ENCODE peak calls at places on chromosomes 6 and 20, in five cellular contexts. M is endothelial cell of umbilical vein, G is stomach, L is kidney epithelial cell, Z is GM12865. X is an unnamed sample.
A peak's percentile ranks its signal among the peaks of the same experiment; 100 is the strongest.

GRCh38 chr6:41713650-41714291 is 21.6 kb downstream of the TFEB start:
- DNase-seq in Z (peak; percentile 90), L (no peak), G (peak; percentile 62), M (no peak), X (no peak)

GRCh38 chr20:6583134-6583738 is 184.2 kb upstream of the BMP2 start:
- DNase-seq in M (peak; percentile 78), L (no peak), G (peak; percentile 49), Z (peak; percentile 43), X (peak; percentile 78)

GRCh38 chr6:109139109-109139508 is 43.8 kb downstream of the CEP57L1 start:
- DNase-seq in Z (no peak), M (no peak), G (no peak), L (no peak), X (peak; percentile 45)

GRCh38 chr6:145789443-145789842 is 25.2 kb downstream of the FBXO30 start:
- DNase-seq in G (no peak), Z (no peak), M (no peak), L (no peak), X (peak; percentile 49)

GRCh38 chr6:16799279-16800193 is 38.3 kb upstream of the ATXN1 start:
- DNase-seq in L (no peak), M (peak; percentile 7), G (no peak), Z (no peak), X (peak; percentile 58)

GRCh38 chr6:132202569-132202968 is 198.7 kb downstream of the MOXD1 start:
- DNase-seq in M (peak; percentile 20), L (peak; percentile 23), G (no peak), Z (no peak), X (peak; percentile 82)

GRCh38 chr20:63551068-63551467 is 2.9 kb upstream of the FNDC11 start:
- DNase-seq in Z (no peak), G (no peak), L (no peak), M (no peak), X (peak; percentile 35)

GRCh38 chr6:13229205-13230085 is 98.9 kb downstream of the TBC1D7 start:
- DNase-seq in G (no peak), M (no peak), Z (peak; percentile 87), L (no peak), X (peak; percentile 31)

GRCh38 chr6:132648356-132648755 is 10.6 kb downstream of the TAAR1 start:
- DNase-seq in Z (peak; percentile 74), G (no peak), M (peak; percentile 27), L (peak; percentile 23), X (peak; percentile 58)

GRCh38 chr20:63619086-63619485 is 7.8 kb downstream of the GMEB2 start:
- DNase-seq in M (no peak), L (no peak), Z (no peak), G (no peak), X (no peak)

GRCh38 chr6:153489479-153489878 is 358.4 kb upstream of the RGS17 start:
- DNase-seq in M (no peak), Z (no peak), L (no peak), G (no peak), X (no peak)

GRCh38 chr6:153488267-153488666 is 357.2 kb upstream of the RGS17 start:
- DNase-seq in L (no peak), G (no peak), Z (no peak), M (no peak), X (no peak)

GRCh38 chr6:153485072-153485471 is 354.0 kb upstream of the RGS17 start:
- DNase-seq in M (no peak), Z (no peak), L (no peak), G (no peak), X (no peak)

GRCh38 chr6:153484056-153484455 is 353.0 kb upstream of the RGS17 start:
- DNase-seq in Z (no peak), M (no peak), G (no peak), L (no peak), X (no peak)
- H3K4me3 ChIP-seq in Z (no peak overlapping the region), M (no peak overlapping the region), G (no peak overlapping the region), L (no peak overlapping the region), X (no peak overlapping the region)

GRCh38 chr6:18155864-18156396 is 708 bp downstream of the KDM1B start:
- DNase-seq in L (no peak), G (peak; percentile 82), Z (peak; percentile 86), M (peak; percentile 40), X (peak; percentile 37)
- TF ChIP-seq CTCF in L (peak; percentile 54), G (peak; percentile 31), Z (no peak), M (peak; percentile 35), X (peak; percentile 35)

GRCh38 chr6:35496851-35497570 is at the start of gene TEAD3:
- DNase-seq in Z (peak; percentile 31), M (no peak), L (no peak), G (peak; percentile 69), X (peak; percentile 71)

GRCh38 chr6:35495258-35496035 is 1.4 kb downstream of the TEAD3 start:
- DNase-seq in Z (no peak), G (no peak), L (no peak), M (no peak), X (no peak)

GRCh38 chr6:35497571-35498406 is 910 bp upstream of the TEAD3 start:
- DNase-seq in Z (no peak), G (peak; percentile 56), L (no peak), M (peak; percentile 46), X (peak; percentile 86)

GRCh38 chr6:35494161-35494563 is 2.7 kb downstream of the TEAD3 start:
- DNase-seq in L (no peak), G (no peak), M (peak; percentile 30), Z (no peak), X (peak; percentile 56)

GRCh38 chr6:35496036-35496850 is 636 bp downstream of the TEAD3 start:
- DNase-seq in Z (no peak), M (no peak), L (no peak), G (peak; percentile 54), X (no peak)
- H3K4me3 ChIP-seq in Z (peak overlapping the region; percentile 35), M (peak overlapping the region; percentile 30), L (peak overlapping the region; percentile 59), G (peak overlapping the region; percentile 88), X (peak overlapping the region; percentile 65)

DNA sequence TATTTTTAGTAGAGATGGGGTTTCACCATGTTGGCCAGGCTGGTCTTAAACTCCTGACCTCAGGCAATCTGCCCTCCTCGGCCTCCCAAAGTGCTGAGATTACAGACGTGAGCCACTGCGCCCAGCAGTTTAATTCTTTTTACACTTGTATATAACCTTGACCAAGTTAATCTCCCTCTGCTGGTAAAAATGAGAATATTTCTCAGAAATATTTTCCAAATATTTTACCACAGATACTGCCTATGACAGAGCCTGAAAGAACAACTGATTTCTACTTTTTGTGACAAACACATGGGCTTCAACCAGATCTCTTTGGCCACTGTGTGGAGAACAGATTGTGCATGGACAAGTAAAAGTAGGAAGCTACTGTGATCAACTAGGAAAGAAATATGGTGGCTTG is 21.2 kb upstream of the NHSL1 start:
- DNase-seq in M (peak; percentile 34), Z (peak; percentile 21), L (no peak), G (no peak), X (peak; percentile 55)
- TF ChIP-seq CTCF in M (no peak), Z (no peak), L (peak; percentile 15), G (peak; percentile 32), X (peak; percentile 33)

GRCh38 chr6:157685596-157686280 is 137.3 kb upstream of the SNX9 start:
- DNase-seq in L (no peak), M (no peak), Z (no peak), G (no peak), X (no peak)

GRCh38 chr6:157690441-157691210 is 132.4 kb upstream of the SNX9 start:
- DNase-seq in L (no peak), M (no peak), Z (no peak), G (no peak), X (no peak)

GRCh38 chr6:157689875-157690274 is 133.2 kb upstream of the SNX9 start:
- DNase-seq in Z (no peak), G (no peak), M (no peak), L (no peak), X (no peak)

GRCh38 chr6:157688960-157689599 is 134.0 kb upstream of the SNX9 start:
- DNase-seq in M (peak; percentile 30), G (peak; percentile 65), Z (no peak), L (no peak), X (peak; percentile 52)

GRCh38 chr6:157688275-157688959 is 134.6 kb upstream of the SNX9 start:
- DNase-seq in G (no peak), M (no peak), Z (no peak), L (no peak), X (no peak)
- H3K4me3 ChIP-seq in G (peak overlapping the region; percentile 19), M (no peak overlapping the region), Z (no peak overlapping the region), L (no peak overlapping the region), X (no peak overlapping the region)

GRCh38 chr20:35156978-35157377 is 9.8 kb upstream of the EDEM2 start:
- DNase-seq in L (no peak), Z (no peak), M (no peak), G (no peak), X (no peak)
- TF ChIP-seq CTCF in L (no peak), Z (no peak), M (no peak), G (no peak), X (no peak)